ENCODE peak calls at places on chromosomes 16 and 17, in six cellular contexts. T, M, L, G, E and R are unnamed samples. For H3K36me3, the result is how much of the 10 kb centered on the place peaks cover.

GRCh38 chr17:75475144-75475835 is 18.9 kb downstream of the TMEM94 start:
- DNase-seq in T (peak), M (no peak), L (no peak), G (no peak), E (no peak), R (no peak)

GRCh38 chr16:80739523-80739922 is 64.9 kb downstream of the CDYL2 start:
- DNase-seq in T (no peak), M (no peak), L (no peak), G (peak), E (no peak), R (no peak)

GRCh38 chr16:90046122-90046970 is 27.1 kb upstream of the DBNDD1 start:
- DNase-seq in T (no peak), M (no peak), L (peak), G (no peak), E (no peak), R (no peak)

GRCh38 chr17:72619976-72620650 is 472.4 kb downstream of the SLC39A11 start:
- DNase-seq in T (no peak), M (no peak), L (no peak), G (no peak), E (no peak), R (no peak)

GRCh38 chr17:12977008-12977751 is 40.6 kb downstream of the ELAC2 start:
- DNase-seq in T (peak), M (no peak), L (no peak), G (no peak), E (peak), R (no peak)

GRCh38 chr17:7932949-7933348 is 943 bp downstream of the CNTROB start:
- DNase-seq in T (peak), M (peak), L (no peak), G (peak), E (no peak), R (peak)

GRCh38 chr17:21330436-21331160 is 45.6 kb upstream of the KCNJ12 start:
- DNase-seq in T (no peak), M (no peak), L (no peak), G (no peak), E (no peak), R (no peak)

GRCh38 chr17:80781188-80781577 is 210.5 kb upstream of the CHMP6 start:
- DNase-seq in T (no peak), M (no peak), L (no peak), G (no peak), E (no peak), R (no peak)

GRCh38 chr17:33778505-33779398 is 476.3 kb upstream of the CCL2 start:
- DNase-seq in T (peak), M (peak), L (peak), G (peak), E (peak), R (peak)

GRCh38 chr17:61488878-61489718 is 36.9 kb downstream of the TBX4 start:
- DNase-seq in T (no peak), M (peak), L (no peak), G (peak), E (no peak), R (no peak)

GRCh38 chr17:55154101-55154500 is 110.7 kb upstream of the HLF start:
- DNase-seq in T (no peak), M (no peak), L (no peak), G (no peak), E (no peak), R (no peak)

GRCh38 chr16:21943571-21943970 is 9.6 kb upstream of the UQCRC2 start:
- DNase-seq in T (no peak), M (no peak), L (no peak), G (no peak), E (no peak), R (no peak)

GRCh38 chr16:80150978-80151705 is 389.7 kb upstream of the DYNLRB2 start:
- DNase-seq in T (peak), M (no peak), L (no peak), G (no peak), E (no peak), R (no peak)

GRCh38 chr17:80296221-80296620 is 35.6 kb downstream of the RNF213 start:
- DNase-seq in T (no peak), M (no peak), L (no peak), G (no peak), E (no peak), R (no peak)

GRCh38 chr16:89711601-89712475 is 8.9 kb downstream of the VPS9D1 start:
- DNase-seq in T (peak), M (peak), L (peak), G (peak), E (no peak), R (no peak)

GRCh38 chr16:66935319-66936011 is at the start of gene CES2:
- DNase-seq in T (peak), M (peak), L (peak), G (peak), E (peak), R (peak)

GRCh38 chr16:25171390-25171789 is 45.4 kb upstream of the AQP8 start:
- DNase-seq in T (no peak), M (no peak), L (no peak), G (no peak), E (no peak), R (no peak)
- H3K36me3 ChIP-seq in T (under half), M (under half), L (half or more), G (under half), E (under half), R (under half)

GRCh38 chr17:47305302-47305923 is 18.3 kb upstream of the EFCAB13 start:
- DNase-seq in T (peak), M (no peak), L (no peak), G (peak), E (peak), R (peak)
- H2AFZ ChIP-seq in T (no peak), M (no peak), L (no peak), G (no peak), E (no peak), R (no peak)

GRCh38 chr17:74206332-74206818 is 2.9 kb downstream of the RPL38 start:
- DNase-seq in T (no peak), M (no peak), L (no peak), G (no peak), E (no peak), R (peak)
- H3K36me3 ChIP-seq in T (under half), M (under half), L (under half), G (under half), E (half or more), R (under half)

GRCh38 chr16:53457670-53458069 is 23.4 kb downstream of the RBL2 start:
- DNase-seq in T (no peak), M (no peak), L (no peak), G (peak), E (no peak), R (no peak)
- H2AFZ ChIP-seq in T (no peak), M (no peak), L (no peak), G (no peak), E (no peak), R (no peak)

GRCh38 chr17:82783498-82783897 is 31.6 kb downstream of the TBCD start:
- DNase-seq in T (no peak), M (no peak), L (no peak), G (no peak), E (no peak), R (no peak)

GRCh38 chr17:82780195-82780594 is 28.3 kb downstream of the TBCD start:
- DNase-seq in T (no peak), M (no peak), L (no peak), G (no peak), E (no peak), R (no peak)

GRCh38 chr17:82781894-82782274 is 30.0 kb downstream of the TBCD start:
- DNase-seq in T (peak), M (peak), L (peak), G (peak), E (no peak), R (peak)

GRCh38 chr17:82780981-82781893 is 29.4 kb downstream of the TBCD start:
- DNase-seq in T (no peak), M (no peak), L (no peak), G (no peak), E (no peak), R (no peak)

DNA sequence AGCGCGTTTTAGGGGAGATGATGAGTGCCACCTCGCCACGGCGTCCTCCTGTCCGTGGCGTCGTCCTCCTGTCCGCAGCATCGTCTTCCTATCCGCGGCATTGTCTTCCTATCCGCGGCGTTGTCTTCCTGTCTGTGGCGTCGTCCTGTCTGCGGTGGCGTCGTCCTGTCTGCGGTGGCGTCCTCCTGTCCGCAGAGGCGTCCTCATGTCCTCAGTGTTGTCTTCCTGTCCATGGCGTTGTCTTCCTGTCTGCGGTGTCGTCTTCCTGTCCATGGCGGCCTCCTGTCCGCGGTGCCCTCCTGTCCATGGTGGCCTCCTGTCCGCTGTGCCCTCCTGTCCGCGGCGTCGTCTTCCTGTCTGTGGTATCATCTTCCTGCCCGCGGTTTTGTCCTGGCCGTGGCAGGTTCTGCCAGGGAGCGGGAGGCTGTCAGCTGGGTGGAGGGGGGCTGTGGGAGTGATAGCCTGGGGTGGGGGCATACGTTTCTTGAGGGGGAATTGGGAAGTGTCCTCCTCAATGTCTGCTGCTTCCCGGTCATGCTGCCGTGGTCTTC is 30.9 kb downstream of the TBCD start:
- DNase-seq in T (no peak), M (no peak), L (no peak), G (no peak), E (no peak), R (no peak)
- H3K36me3 ChIP-seq in T (under half), M (under half), L (under half), G (under half), E (under half), R (under half)

GRCh38 chr17:83053021-83053778 is 26.2 kb upstream of the METRNL start:
- DNase-seq in T (peak), M (no peak), L (no peak), G (no peak), E (no peak), R (no peak)
- H2AFZ ChIP-seq in T (peak), M (no peak), L (no peak), G (no peak), E (no peak), R (no peak)

GRCh38 chr16:74902161-74902560 is 82.8 kb downstream of the WDR59 start:
- DNase-seq in T (no peak), M (no peak), L (no peak), G (no peak), E (no peak), R (no peak)

GRCh38 chr16:74901606-74902005 is 83.3 kb downstream of the WDR59 start:
- DNase-seq in T (peak), M (no peak), L (no peak), G (no peak), E (no peak), R (no peak)

GRCh38 chr16:74896389-74897370 is 88.2 kb downstream of the WDR59 start:
- DNase-seq in T (peak), M (no peak), L (no peak), G (peak), E (peak), R (no peak)

GRCh38 chr16:74898667-74899066 is 86.3 kb downstream of the WDR59 start:
- DNase-seq in T (no peak), M (no peak), L (no peak), G (no peak), E (no peak), R (no peak)

GRCh38 chr16:74899786-74900185 is 85.1 kb downstream of the WDR59 start:
- DNase-seq in T (no peak), M (no peak), L (no peak), G (no peak), E (no peak), R (no peak)
- H3K36me3 ChIP-seq in T (under half), M (under half), L (half or more), G (under half), E (under half), R (under half)